ENCODE peak calls at places on chromosomes 7 and 10, in five cellular contexts. O is IMR-90, H is neuronal stem cell, W is H9, X is H1. N is an unnamed sample.
A peak's percentile ranks its signal among the peaks of the same experiment; 100 is the strongest.

GRCh38 chr10:102814873-102815661 is 22.1 kb downstream of the CYP17A1 start:
- DNase-seq in O (peak; percentile 68), H (no peak), W (peak; percentile 45), X (no peak), N (peak; percentile 72)

GRCh38 chr10:3139135-3139910 is 33.3 kb downstream of the PITRM1 start:
- DNase-seq in O (no peak), H (no peak), W (no peak), X (no peak), N (no peak)

GRCh38 chr10:133329401-133330202 is 7.1 kb downstream of the CALY start:
- DNase-seq in O (peak; percentile 84), H (peak; percentile 84), W (peak; percentile 87), X (peak; percentile 94), N (peak; percentile 79)

GRCh38 chr7:112748381-112748780 is 41.8 kb downstream of the TMEM168 start:
- DNase-seq in O (no peak), H (no peak), W (no peak), X (no peak), N (no peak)

GRCh38 chr10:98096731-98097130 is 37.7 kb upstream of the R3HCC1L start:
- DNase-seq in O (no peak), H (no peak), W (no peak), X (no peak), N (no peak)

GRCh38 chr10:114684822-114685209 is 26.7 kb upstream of the ABLIM1 start:
- DNase-seq in O (peak; percentile 85), H (no peak), W (no peak), X (no peak), N (peak; percentile 82)

GRCh38 chr7:47336178-47337020 is 245.5 kb downstream of the TNS3 start:
- DNase-seq in O (peak; percentile 81), H (no peak), W (no peak), X (no peak), N (peak; percentile 87)

GRCh38 chr10:52486840-52487611 is 172.9 kb downstream of the DKK1 start:
- DNase-seq in O (peak; percentile 92), H (no peak), W (no peak), X (no peak), N (peak; percentile 64)

GRCh38 chr10:107011113-107011512 is 153.4 kb downstream of the SORCS1 start:
- DNase-seq in O (no peak), H (no peak), W (no peak), X (no peak), N (no peak)

DNA sequence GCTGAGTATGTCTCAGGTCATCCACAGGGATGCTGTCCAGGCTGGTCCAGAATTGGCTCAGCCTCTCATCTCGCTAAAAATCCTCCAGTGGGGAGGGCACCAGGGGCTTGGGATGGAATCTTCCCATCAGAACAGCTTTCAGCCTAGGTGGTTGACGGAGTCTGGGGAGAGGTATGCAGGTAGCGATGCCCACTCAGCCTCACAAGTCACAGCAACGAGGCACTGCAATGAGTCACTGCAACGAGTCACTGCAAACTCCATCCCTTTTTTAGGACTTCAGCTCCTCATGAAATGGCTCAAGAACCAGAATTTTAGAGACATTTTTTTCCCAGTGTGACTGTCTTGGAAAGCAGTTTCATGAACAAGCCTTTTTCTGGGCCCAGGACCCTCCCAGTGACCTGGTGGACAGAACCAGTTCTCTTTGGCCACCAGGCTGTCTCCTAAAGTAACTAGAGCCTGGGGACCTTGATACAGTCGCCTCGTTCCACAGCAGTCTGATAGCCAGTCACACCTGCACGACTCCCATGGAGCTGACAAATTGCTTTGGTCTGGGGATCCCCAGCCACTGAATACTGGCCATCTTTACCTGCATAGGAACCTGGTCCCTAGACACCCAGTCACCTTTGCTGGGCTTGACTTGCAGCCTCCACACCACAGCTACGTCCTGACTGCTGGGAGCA is 41.3 kb upstream of the PPP2R2D start:
- DNase-seq in O (no peak), H (no peak), W (peak; percentile 20), X (no peak), N (no peak)
- H3K14ac ChIP-seq in O (no peak overlapping the region), H (no peak overlapping the region), W (no peak overlapping the region), X (no peak overlapping the region), N (no peak overlapping the region)

GRCh38 chr7:94655884-94656657 is at the start of gene SGCE:
- DNase-seq in O (peak; percentile 71), H (peak; percentile 74), W (peak; percentile 91), X (peak; percentile 91), N (peak; percentile 83)
- H3K9ac ChIP-seq in O (peak within 1 kb of the TSS; percentile 86), H (peak within 1 kb of the TSS; percentile 82), W (peak within 1 kb of the TSS; percentile 82), X (peak within 1 kb of the TSS; percentile 56), N (peak within 1 kb of the TSS; percentile 94)

GRCh38 chr7:5681423-5681822 is 100.0 kb downstream of the RNF216 start:
- DNase-seq in O (no peak), H (no peak), W (no peak), X (no peak), N (peak; percentile 67)

GRCh38 chr7:5679047-5679740 is 102.3 kb downstream of the RNF216 start:
- DNase-seq in O (no peak), H (peak; percentile 31), W (no peak), X (no peak), N (no peak)

GRCh38 chr7:5679741-5680473 is 101.6 kb downstream of the RNF216 start:
- DNase-seq in O (no peak), H (no peak), W (no peak), X (no peak), N (no peak)

GRCh38 chr7:5682889-5683670 is 98.4 kb downstream of the RNF216 start:
- DNase-seq in O (no peak), H (no peak), W (no peak), X (no peak), N (no peak)

DNA sequence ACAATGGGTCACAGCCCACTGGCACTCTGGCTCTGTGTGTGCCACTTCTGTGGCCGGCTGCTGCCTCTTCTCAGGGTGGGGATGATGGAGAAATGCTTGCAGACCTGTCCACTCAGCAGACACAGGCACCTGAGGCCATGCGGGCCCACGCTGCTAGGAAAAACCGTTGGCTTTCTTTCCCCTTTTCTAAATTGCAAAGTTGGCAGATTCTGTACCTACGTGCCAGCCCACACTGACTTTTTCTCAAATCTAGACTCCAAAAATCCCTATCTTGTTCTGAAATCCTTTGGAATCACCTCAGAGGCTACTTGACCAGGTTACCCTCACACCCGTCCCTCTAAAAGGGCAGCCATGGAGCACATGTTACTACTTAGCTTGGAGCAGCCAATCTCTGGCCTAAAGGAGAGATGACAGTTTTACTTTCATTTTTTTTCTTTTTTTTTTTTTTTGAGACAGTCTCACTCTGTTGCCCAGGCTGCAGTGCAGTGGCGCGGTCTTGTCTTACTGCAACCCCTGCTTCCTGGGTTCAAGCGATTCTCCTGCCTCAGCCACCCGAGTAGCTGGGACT is 99.4 kb downstream of the RNF216 start:
- DNase-seq in O (no peak), H (no peak), W (no peak), X (no peak), N (no peak)
- H3K14ac ChIP-seq in O (peak overlapping the region; percentile 74), H (no peak overlapping the region), W (no peak overlapping the region), X (no peak overlapping the region), N (no peak overlapping the region)

GRCh38 chr7:832292-832967 is at the start of gene SUN1:
- DNase-seq in O (peak; percentile 88), H (no peak), W (no peak), X (no peak), N (peak; percentile 93)

GRCh38 chr7:832968-833424 is 720 bp downstream of the SUN1 start:
- DNase-seq in O (no peak), H (no peak), W (no peak), X (no peak), N (no peak)

GRCh38 chr7:830069-830468 is 2.2 kb upstream of the SUN1 start:
- DNase-seq in O (no peak), H (no peak), W (no peak), X (no peak), N (no peak)

GRCh38 chr7:833601-834258 is 1.5 kb downstream of the SUN1 start:
- DNase-seq in O (peak; percentile 30), H (no peak), W (no peak), X (no peak), N (peak; percentile 26)

DNA sequence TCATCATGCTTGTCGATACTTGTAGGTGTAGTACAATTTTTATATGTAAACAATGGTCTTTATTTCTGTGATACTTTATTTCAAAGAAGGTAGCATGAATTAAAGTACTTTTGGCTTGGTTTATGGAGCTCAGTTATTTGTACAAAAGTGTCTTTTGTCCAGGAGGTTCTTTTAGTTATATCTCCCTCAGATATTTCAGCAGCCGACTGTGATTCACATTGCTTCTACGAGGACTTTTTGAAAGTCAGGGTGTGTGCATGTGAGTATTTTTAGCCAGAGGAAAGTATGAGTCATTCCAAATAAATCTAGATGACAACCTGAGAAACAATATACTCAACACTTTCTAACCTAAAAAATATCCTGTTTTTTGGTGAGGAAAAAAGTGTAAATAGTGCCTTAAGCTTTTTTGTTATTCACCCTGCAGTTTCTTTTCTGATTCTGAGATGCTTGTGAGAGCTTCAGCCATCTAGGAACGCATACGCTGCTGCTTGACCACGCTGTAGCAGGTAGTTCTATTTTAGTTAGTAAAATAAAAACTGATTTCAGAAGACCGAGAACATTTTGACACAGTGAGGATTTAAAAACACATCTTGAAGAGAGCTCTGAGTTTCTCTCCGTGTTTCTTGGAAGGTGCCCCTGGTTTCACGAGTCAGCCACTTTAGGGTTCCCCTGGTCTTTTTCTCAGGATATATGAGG is 532 bp upstream of the SUN1 start:
- DNase-seq in O (peak; percentile 94), H (no peak), W (no peak), X (no peak), N (peak; percentile 95)
- H3K9ac ChIP-seq in O (no peak overlapping the region), H (no peak overlapping the region), W (no peak overlapping the region), X (no peak overlapping the region), N (peak overlapping the region; percentile 94)

GRCh38 chr10:6108072-6108471 is 19.2 kb downstream of the RBM17 start:
- DNase-seq in O (no peak), H (no peak), W (no peak), X (no peak), N (no peak)

GRCh38 chr10:6108631-6109443 is 20.0 kb downstream of the RBM17 start:
- DNase-seq in O (peak; percentile 61), H (no peak), W (peak; percentile 92), X (no peak), N (peak; percentile 70)

GRCh38 chr10:6112893-6113292 is 24.1 kb downstream of the RBM17 start:
- DNase-seq in O (no peak), H (no peak), W (no peak), X (no peak), N (no peak)

GRCh38 chr10:6109444-6109775 is 20.6 kb downstream of the RBM17 start:
- DNase-seq in O (no peak), H (no peak), W (no peak), X (no peak), N (no peak)

GRCh38 chr10:6110136-6110535 is 21.3 kb downstream of the RBM17 start:
- DNase-seq in O (no peak), H (no peak), W (no peak), X (no peak), N (no peak)
- H3K14ac ChIP-seq in O (no peak overlapping the region), H (no peak overlapping the region), W (no peak overlapping the region), X (no peak overlapping the region), N (no peak overlapping the region)

DNA sequence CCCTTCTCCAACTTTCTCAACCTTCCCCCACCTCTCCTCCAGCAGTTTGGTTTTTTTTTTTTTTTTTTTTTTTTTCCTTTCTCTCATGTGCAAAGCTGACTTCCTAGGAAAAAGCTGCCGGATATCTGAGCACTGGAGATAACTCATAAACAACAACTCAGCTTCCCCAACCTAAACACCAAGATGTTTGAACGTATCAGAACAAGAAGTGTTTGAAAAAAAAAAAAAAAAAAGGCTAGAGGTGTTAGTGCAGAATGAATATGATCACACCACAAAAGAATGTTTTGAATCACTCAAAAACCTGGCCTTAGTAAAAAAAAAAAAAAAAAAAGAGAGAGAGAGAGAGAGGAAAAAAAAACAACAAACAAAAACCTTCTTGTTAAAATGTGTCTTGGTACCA is 11.2 kb downstream of the GATA3 start:
- DNase-seq in O (no peak), H (no peak), W (no peak), X (no peak), N (peak; percentile 41)
- H3K9ac ChIP-seq in O (no peak overlapping the region), H (no peak overlapping the region), W (no peak overlapping the region), X (no peak overlapping the region), N (no peak overlapping the region)

N was measured in mesenchymal stem cell.